ENCODE peak calls at places on chromosomes 16 and 17, in six cellular contexts. One of them, this sample, is unnamed.

GRCh38 chr16:17348042-17348783 is 122.5 kb downstream of the XYLT1 start:
- DNase-seq in GM19239: no peak
- DNase-seq in stimulated activated CD4-positive, alpha-beta T cell treated with anti-CD3 and anti-CD28 coated beads, Interleukin-15, amount 100 ng/mL, for 24 hours: no peak
- DNase-seq in smooth muscle cell of the brain vasculature: no peak
- DNase-seq in activated effector memory CD4-positive, alpha-beta T cell treated with Interleukin-2 at 50 U/mL for 16 hours: no peak
- DNase-seq in nephron progenitor cell: no peak
- DNase-seq in this sample: no peak

GRCh38 chr17:72189781-72190593 is 69.2 kb downstream of the SOX9 start:
- DNase-seq in GM19239: no peak
- DNase-seq in stimulated activated CD4-positive, alpha-beta T cell treated with anti-CD3 and anti-CD28 coated beads, Interleukin-15, amount 100 ng/mL, for 24 hours: no peak
- DNase-seq in smooth muscle cell of the brain vasculature: no peak
- DNase-seq in activated effector memory CD4-positive, alpha-beta T cell treated with Interleukin-2 at 50 U/mL for 16 hours: no peak
- DNase-seq in nephron progenitor cell: no peak
- DNase-seq in this sample: no peak

GRCh38 chr17:76734080-76734840 is 2.9 kb downstream of the SRSF2 start:
- DNase-seq in GM19239: no peak
- DNase-seq in stimulated activated CD4-positive, alpha-beta T cell treated with anti-CD3 and anti-CD28 coated beads, Interleukin-15, amount 100 ng/mL, for 24 hours: peak
- DNase-seq in smooth muscle cell of the brain vasculature: no peak
- DNase-seq in activated effector memory CD4-positive, alpha-beta T cell treated with Interleukin-2 at 50 U/mL for 16 hours: no peak
- DNase-seq in nephron progenitor cell: no peak
- DNase-seq in this sample: no peak

GRCh38 chr17:70862295-70862694 is 693.0 kb downstream of the KCNJ2 start:
- DNase-seq in GM19239: no peak
- DNase-seq in stimulated activated CD4-positive, alpha-beta T cell treated with anti-CD3 and anti-CD28 coated beads, Interleukin-15, amount 100 ng/mL, for 24 hours: no peak
- DNase-seq in smooth muscle cell of the brain vasculature: no peak
- DNase-seq in activated effector memory CD4-positive, alpha-beta T cell treated with Interleukin-2 at 50 U/mL for 16 hours: no peak
- DNase-seq in nephron progenitor cell: no peak
- DNase-seq in this sample: no peak

GRCh38 chr16:78523212-78523995 is 423.9 kb downstream of the WWOX start:
- DNase-seq in GM19239: no peak
- DNase-seq in stimulated activated CD4-positive, alpha-beta T cell treated with anti-CD3 and anti-CD28 coated beads, Interleukin-15, amount 100 ng/mL, for 24 hours: no peak
- DNase-seq in smooth muscle cell of the brain vasculature: no peak
- DNase-seq in activated effector memory CD4-positive, alpha-beta T cell treated with Interleukin-2 at 50 U/mL for 16 hours: no peak
- DNase-seq in nephron progenitor cell: peak
- DNase-seq in this sample: no peak

GRCh38 chr17:78089557-78090281 is 38.8 kb downstream of the TMC6 start:
- DNase-seq in GM19239: no peak
- DNase-seq in stimulated activated CD4-positive, alpha-beta T cell treated with anti-CD3 and anti-CD28 coated beads, Interleukin-15, amount 100 ng/mL, for 24 hours: no peak
- DNase-seq in smooth muscle cell of the brain vasculature: no peak
- DNase-seq in activated effector memory CD4-positive, alpha-beta T cell treated with Interleukin-2 at 50 U/mL for 16 hours: no peak
- DNase-seq in nephron progenitor cell: no peak
- DNase-seq in this sample: no peak

GRCh38 chr17:55691666-55692065 is 31.0 kb downstream of the TMEM100 start:
- DNase-seq in GM19239: no peak
- DNase-seq in stimulated activated CD4-positive, alpha-beta T cell treated with anti-CD3 and anti-CD28 coated beads, Interleukin-15, amount 100 ng/mL, for 24 hours: no peak
- DNase-seq in smooth muscle cell of the brain vasculature: no peak
- DNase-seq in activated effector memory CD4-positive, alpha-beta T cell treated with Interleukin-2 at 50 U/mL for 16 hours: no peak
- DNase-seq in nephron progenitor cell: no peak
- DNase-seq in this sample: no peak

GRCh38 chr16:56950881-56951771 is 10.6 kb upstream of the CETP start:
- DNase-seq in GM19239: peak
- DNase-seq in stimulated activated CD4-positive, alpha-beta T cell treated with anti-CD3 and anti-CD28 coated beads, Interleukin-15, amount 100 ng/mL, for 24 hours: peak
- DNase-seq in smooth muscle cell of the brain vasculature: no peak
- DNase-seq in activated effector memory CD4-positive, alpha-beta T cell treated with Interleukin-2 at 50 U/mL for 16 hours: peak
- DNase-seq in nephron progenitor cell: peak
- DNase-seq in this sample: peak

GRCh38 chr17:73710095-73710592 is 65.9 kb upstream of the SDK2 start:
- DNase-seq in GM19239: peak
- DNase-seq in stimulated activated CD4-positive, alpha-beta T cell treated with anti-CD3 and anti-CD28 coated beads, Interleukin-15, amount 100 ng/mL, for 24 hours: peak
- DNase-seq in smooth muscle cell of the brain vasculature: peak
- DNase-seq in activated effector memory CD4-positive, alpha-beta T cell treated with Interleukin-2 at 50 U/mL for 16 hours: peak
- DNase-seq in nephron progenitor cell: peak
- DNase-seq in this sample: peak

GRCh38 chr17:39073916-39074315 is 77.5 kb downstream of the PLXDC1 start:
- DNase-seq in GM19239: no peak
- DNase-seq in stimulated activated CD4-positive, alpha-beta T cell treated with anti-CD3 and anti-CD28 coated beads, Interleukin-15, amount 100 ng/mL, for 24 hours: no peak
- DNase-seq in smooth muscle cell of the brain vasculature: no peak
- DNase-seq in activated effector memory CD4-positive, alpha-beta T cell treated with Interleukin-2 at 50 U/mL for 16 hours: no peak
- DNase-seq in nephron progenitor cell: no peak
- DNase-seq in this sample: no peak

GRCh38 chr16:2749476-2749875 is 3.0 kb upstream of the SRRM2 start:
- DNase-seq in GM19239: no peak
- DNase-seq in stimulated activated CD4-positive, alpha-beta T cell treated with anti-CD3 and anti-CD28 coated beads, Interleukin-15, amount 100 ng/mL, for 24 hours: no peak
- DNase-seq in smooth muscle cell of the brain vasculature: no peak
- DNase-seq in activated effector memory CD4-positive, alpha-beta T cell treated with Interleukin-2 at 50 U/mL for 16 hours: no peak
- DNase-seq in nephron progenitor cell: no peak
- DNase-seq in this sample: no peak

GRCh38 chr17:62601438-62601837 is 26.0 kb upstream of the MRC2 start:
- DNase-seq in GM19239: no peak
- DNase-seq in stimulated activated CD4-positive, alpha-beta T cell treated with anti-CD3 and anti-CD28 coated beads, Interleukin-15, amount 100 ng/mL, for 24 hours: no peak
- DNase-seq in smooth muscle cell of the brain vasculature: no peak
- DNase-seq in activated effector memory CD4-positive, alpha-beta T cell treated with Interleukin-2 at 50 U/mL for 16 hours: no peak
- DNase-seq in nephron progenitor cell: no peak
- DNase-seq in this sample: no peak

GRCh38 chr17:75688209-75688771 is 21.2 kb downstream of the SAP30BP start:
- DNase-seq in GM19239: no peak
- DNase-seq in stimulated activated CD4-positive, alpha-beta T cell treated with anti-CD3 and anti-CD28 coated beads, Interleukin-15, amount 100 ng/mL, for 24 hours: no peak
- DNase-seq in smooth muscle cell of the brain vasculature: no peak
- DNase-seq in activated effector memory CD4-positive, alpha-beta T cell treated with Interleukin-2 at 50 U/mL for 16 hours: no peak
- DNase-seq in nephron progenitor cell: no peak
- DNase-seq in this sample: no peak

GRCh38 chr17:42531455-42532354 is 4.3 kb upstream of the NAGLU start:
- DNase-seq in GM19239: no peak
- DNase-seq in stimulated activated CD4-positive, alpha-beta T cell treated with anti-CD3 and anti-CD28 coated beads, Interleukin-15, amount 100 ng/mL, for 24 hours: peak
- DNase-seq in smooth muscle cell of the brain vasculature: no peak
- DNase-seq in activated effector memory CD4-positive, alpha-beta T cell treated with Interleukin-2 at 50 U/mL for 16 hours: peak
- DNase-seq in nephron progenitor cell: peak
- DNase-seq in this sample: peak

GRCh38 chr17:76697702-76698465 is 12.9 kb downstream of the MXRA7 start:
- DNase-seq in GM19239: no peak
- DNase-seq in stimulated activated CD4-positive, alpha-beta T cell treated with anti-CD3 and anti-CD28 coated beads, Interleukin-15, amount 100 ng/mL, for 24 hours: no peak
- DNase-seq in smooth muscle cell of the brain vasculature: no peak
- DNase-seq in activated effector memory CD4-positive, alpha-beta T cell treated with Interleukin-2 at 50 U/mL for 16 hours: no peak
- DNase-seq in nephron progenitor cell: peak
- DNase-seq in this sample: no peak

GRCh38 chr17:48107137-48108055 is at the start of gene SNX11:
- DNase-seq in GM19239: peak
- DNase-seq in stimulated activated CD4-positive, alpha-beta T cell treated with anti-CD3 and anti-CD28 coated beads, Interleukin-15, amount 100 ng/mL, for 24 hours: peak
- DNase-seq in smooth muscle cell of the brain vasculature: no peak
- DNase-seq in activated effector memory CD4-positive, alpha-beta T cell treated with Interleukin-2 at 50 U/mL for 16 hours: peak
- DNase-seq in nephron progenitor cell: peak
- DNase-seq in this sample: peak

GRCh38 chr17:3914319-3914685 is 2.0 kb downstream of the P2RX1 start:
- DNase-seq in GM19239: peak
- DNase-seq in stimulated activated CD4-positive, alpha-beta T cell treated with anti-CD3 and anti-CD28 coated beads, Interleukin-15, amount 100 ng/mL, for 24 hours: no peak
- DNase-seq in smooth muscle cell of the brain vasculature: no peak
- DNase-seq in activated effector memory CD4-positive, alpha-beta T cell treated with Interleukin-2 at 50 U/mL for 16 hours: no peak
- DNase-seq in nephron progenitor cell: no peak
- DNase-seq in this sample: no peak

GRCh38 chr17:28216528-28216927 is 102.5 kb upstream of the TMEM97 start:
- DNase-seq in GM19239: no peak
- DNase-seq in stimulated activated CD4-positive, alpha-beta T cell treated with anti-CD3 and anti-CD28 coated beads, Interleukin-15, amount 100 ng/mL, for 24 hours: peak
- DNase-seq in smooth muscle cell of the brain vasculature: no peak
- DNase-seq in activated effector memory CD4-positive, alpha-beta T cell treated with Interleukin-2 at 50 U/mL for 16 hours: no peak
- DNase-seq in nephron progenitor cell: no peak
- DNase-seq in this sample: no peak

This sample was measured in T47D.